ENCODE peak calls at places on chromosomes 12 and 14, in ten cellular contexts. One of them, this sample, is unnamed.

GRCh38 chr14:61621444-61621843 is 73.9 kb upstream of the HIF1A start:
- DNase-seq in activated CD4-positive, alpha-beta T cell treated with anti-CD3 and anti-CD28 coated beads, Interleukin-2, amount 50 U/mL, for 48 hours: peak
- DNase-seq in EL: no peak
- DNase-seq in AG04450: no peak
- DNase-seq in stimulated activated CD8-positive, alpha-beta memory T cell treated with anti-CD3 and anti-CD28 coated beads, Interleukin-7, amount 100 ng/mL, for 4 hours: no peak
- DNase-seq in germinal center: no peak
- DNase-seq in amniotic stem cell: no peak
- DNase-seq in neural progenitor cell: no peak
- DNase-seq in activated naive CD8-positive, alpha-beta T cell treated with anti-CD3 and anti-CD28 coated beads for 36 hours: peak
- DNase-seq in astrocyte of the spinal cord: no peak
- DNase-seq in this sample: no peak

GRCh38 chr12:15756822-15757221 is 32.4 kb downstream of the EPS8 start:
- DNase-seq in astrocyte of the spinal cord: no peak
- DNase-seq in activated CD4-positive, alpha-beta T cell treated with anti-CD3 and anti-CD28 coated beads, Interleukin-2, amount 50 U/mL, for 48 hours: no peak
- DNase-seq in amniotic stem cell: no peak
- DNase-seq in AG04450: no peak
- DNase-seq in stimulated activated CD8-positive, alpha-beta memory T cell treated with anti-CD3 and anti-CD28 coated beads, Interleukin-7, amount 100 ng/mL, for 4 hours: no peak
- DNase-seq in neural progenitor cell: no peak
- DNase-seq in EL: peak
- DNase-seq in activated naive CD8-positive, alpha-beta T cell treated with anti-CD3 and anti-CD28 coated beads for 36 hours: no peak
- DNase-seq in germinal center: no peak
- DNase-seq in this sample: no peak

GRCh38 chr14:74826574-74826973 is 49.4 kb downstream of the PROX2 start:
- DNase-seq in activated CD4-positive, alpha-beta T cell treated with anti-CD3 and anti-CD28 coated beads, Interleukin-2, amount 50 U/mL, for 48 hours: no peak
- DNase-seq in stimulated activated CD8-positive, alpha-beta memory T cell treated with anti-CD3 and anti-CD28 coated beads, Interleukin-7, amount 100 ng/mL, for 4 hours: no peak
- DNase-seq in AG04450: no peak
- DNase-seq in activated naive CD8-positive, alpha-beta T cell treated with anti-CD3 and anti-CD28 coated beads for 36 hours: no peak
- DNase-seq in astrocyte of the spinal cord: no peak
- DNase-seq in amniotic stem cell: no peak
- DNase-seq in germinal center: no peak
- DNase-seq in neural progenitor cell: no peak
- DNase-seq in EL: no peak
- DNase-seq in this sample: no peak

GRCh38 chr14:95877633-95878032 is 1.0 kb downstream of the TUNAR start:
- DNase-seq in astrocyte of the spinal cord: no peak
- DNase-seq in neural progenitor cell: no peak
- DNase-seq in activated naive CD8-positive, alpha-beta T cell treated with anti-CD3 and anti-CD28 coated beads for 36 hours: no peak
- DNase-seq in activated CD4-positive, alpha-beta T cell treated with anti-CD3 and anti-CD28 coated beads, Interleukin-2, amount 50 U/mL, for 48 hours: no peak
- DNase-seq in germinal center: no peak
- DNase-seq in AG04450: no peak
- DNase-seq in amniotic stem cell: no peak
- DNase-seq in EL: no peak
- DNase-seq in stimulated activated CD8-positive, alpha-beta memory T cell treated with anti-CD3 and anti-CD28 coated beads, Interleukin-7, amount 100 ng/mL, for 4 hours: no peak
- DNase-seq in this sample: no peak

GRCh38 chr14:82159624-82160023 is 626.0 kb upstream of the SEL1L start:
- DNase-seq in EL: no peak
- DNase-seq in stimulated activated CD8-positive, alpha-beta memory T cell treated with anti-CD3 and anti-CD28 coated beads, Interleukin-7, amount 100 ng/mL, for 4 hours: no peak
- DNase-seq in activated naive CD8-positive, alpha-beta T cell treated with anti-CD3 and anti-CD28 coated beads for 36 hours: no peak
- DNase-seq in amniotic stem cell: no peak
- DNase-seq in germinal center: no peak
- DNase-seq in neural progenitor cell: no peak
- DNase-seq in astrocyte of the spinal cord: no peak
- DNase-seq in activated CD4-positive, alpha-beta T cell treated with anti-CD3 and anti-CD28 coated beads, Interleukin-2, amount 50 U/mL, for 48 hours: no peak
- DNase-seq in AG04450: no peak
- DNase-seq in this sample: no peak

GRCh38 chr12:107318554-107318803 is 225.1 kb upstream of the CRY1 start:
- DNase-seq in astrocyte of the spinal cord: no peak
- DNase-seq in EL: no peak
- DNase-seq in neural progenitor cell: no peak
- DNase-seq in germinal center: no peak
- DNase-seq in amniotic stem cell: no peak
- DNase-seq in activated naive CD8-positive, alpha-beta T cell treated with anti-CD3 and anti-CD28 coated beads for 36 hours: no peak
- DNase-seq in activated CD4-positive, alpha-beta T cell treated with anti-CD3 and anti-CD28 coated beads, Interleukin-2, amount 50 U/mL, for 48 hours: no peak
- DNase-seq in AG04450: no peak
- DNase-seq in stimulated activated CD8-positive, alpha-beta memory T cell treated with anti-CD3 and anti-CD28 coated beads, Interleukin-7, amount 100 ng/mL, for 4 hours: no peak
- DNase-seq in this sample: no peak

GRCh38 chr12:59929091-59929490 is 333.3 kb downstream of the SLC16A7 start:
- DNase-seq in stimulated activated CD8-positive, alpha-beta memory T cell treated with anti-CD3 and anti-CD28 coated beads, Interleukin-7, amount 100 ng/mL, for 4 hours: no peak
- DNase-seq in activated naive CD8-positive, alpha-beta T cell treated with anti-CD3 and anti-CD28 coated beads for 36 hours: no peak
- DNase-seq in EL: peak
- DNase-seq in AG04450: no peak
- DNase-seq in germinal center: no peak
- DNase-seq in activated CD4-positive, alpha-beta T cell treated with anti-CD3 and anti-CD28 coated beads, Interleukin-2, amount 50 U/mL, for 48 hours: no peak
- DNase-seq in amniotic stem cell: peak
- DNase-seq in astrocyte of the spinal cord: peak
- DNase-seq in neural progenitor cell: no peak
- DNase-seq in this sample: no peak

GRCh38 chr14:74217672-74218448 is 21.4 kb upstream of the VSX2 start:
- DNase-seq in activated CD4-positive, alpha-beta T cell treated with anti-CD3 and anti-CD28 coated beads, Interleukin-2, amount 50 U/mL, for 48 hours: peak
- DNase-seq in activated naive CD8-positive, alpha-beta T cell treated with anti-CD3 and anti-CD28 coated beads for 36 hours: peak
- DNase-seq in amniotic stem cell: no peak
- DNase-seq in germinal center: peak
- DNase-seq in AG04450: peak
- DNase-seq in EL: peak
- DNase-seq in stimulated activated CD8-positive, alpha-beta memory T cell treated with anti-CD3 and anti-CD28 coated beads, Interleukin-7, amount 100 ng/mL, for 4 hours: peak
- DNase-seq in neural progenitor cell: peak
- DNase-seq in astrocyte of the spinal cord: peak
- DNase-seq in this sample: peak

GRCh38 chr12:14773685-14774073 is 29.6 kb downstream of the WBP11 start:
- DNase-seq in amniotic stem cell: no peak
- DNase-seq in astrocyte of the spinal cord: no peak
- DNase-seq in activated naive CD8-positive, alpha-beta T cell treated with anti-CD3 and anti-CD28 coated beads for 36 hours: no peak
- DNase-seq in AG04450: no peak
- DNase-seq in germinal center: no peak
- DNase-seq in neural progenitor cell: peak
- DNase-seq in activated CD4-positive, alpha-beta T cell treated with anti-CD3 and anti-CD28 coated beads, Interleukin-2, amount 50 U/mL, for 48 hours: no peak
- DNase-seq in EL: no peak
- DNase-seq in stimulated activated CD8-positive, alpha-beta memory T cell treated with anti-CD3 and anti-CD28 coated beads, Interleukin-7, amount 100 ng/mL, for 4 hours: no peak
- DNase-seq in this sample: peak

GRCh38 chr12:131711551-131712205 is 788 bp downstream of the SFSWAP start:
- DNase-seq in amniotic stem cell: no peak
- DNase-seq in astrocyte of the spinal cord: no peak
- DNase-seq in activated naive CD8-positive, alpha-beta T cell treated with anti-CD3 and anti-CD28 coated beads for 36 hours: peak
- DNase-seq in stimulated activated CD8-positive, alpha-beta memory T cell treated with anti-CD3 and anti-CD28 coated beads, Interleukin-7, amount 100 ng/mL, for 4 hours: no peak
- DNase-seq in activated CD4-positive, alpha-beta T cell treated with anti-CD3 and anti-CD28 coated beads, Interleukin-2, amount 50 U/mL, for 48 hours: no peak
- DNase-seq in neural progenitor cell: peak
- DNase-seq in EL: peak
- DNase-seq in AG04450: no peak
- DNase-seq in germinal center: no peak
- DNase-seq in this sample: no peak

GRCh38 chr14:79712302-79712950 is 498.9 kb downstream of the DIO2 start:
- DNase-seq in activated CD4-positive, alpha-beta T cell treated with anti-CD3 and anti-CD28 coated beads, Interleukin-2, amount 50 U/mL, for 48 hours: no peak
- DNase-seq in activated naive CD8-positive, alpha-beta T cell treated with anti-CD3 and anti-CD28 coated beads for 36 hours: no peak
- DNase-seq in EL: no peak
- DNase-seq in astrocyte of the spinal cord: peak
- DNase-seq in amniotic stem cell: no peak
- DNase-seq in stimulated activated CD8-positive, alpha-beta memory T cell treated with anti-CD3 and anti-CD28 coated beads, Interleukin-7, amount 100 ng/mL, for 4 hours: no peak
- DNase-seq in germinal center: no peak
- DNase-seq in neural progenitor cell: peak
- DNase-seq in AG04450: no peak
- DNase-seq in this sample: no peak

GRCh38 chr12:123944696-123945095 is 27.9 kb downstream of the CCDC92 start:
- DNase-seq in activated CD4-positive, alpha-beta T cell treated with anti-CD3 and anti-CD28 coated beads, Interleukin-2, amount 50 U/mL, for 48 hours: no peak
- DNase-seq in stimulated activated CD8-positive, alpha-beta memory T cell treated with anti-CD3 and anti-CD28 coated beads, Interleukin-7, amount 100 ng/mL, for 4 hours: no peak
- DNase-seq in EL: no peak
- DNase-seq in activated naive CD8-positive, alpha-beta T cell treated with anti-CD3 and anti-CD28 coated beads for 36 hours: no peak
- DNase-seq in astrocyte of the spinal cord: no peak
- DNase-seq in amniotic stem cell: no peak
- DNase-seq in germinal center: no peak
- DNase-seq in AG04450: no peak
- DNase-seq in neural progenitor cell: no peak
- DNase-seq in this sample: no peak

GRCh38 chr14:101853455-101854018 is 92.0 kb downstream of the PPP2R5C start:
- DNase-seq in activated CD4-positive, alpha-beta T cell treated with anti-CD3 and anti-CD28 coated beads, Interleukin-2, amount 50 U/mL, for 48 hours: no peak
- DNase-seq in neural progenitor cell: peak
- DNase-seq in stimulated activated CD8-positive, alpha-beta memory T cell treated with anti-CD3 and anti-CD28 coated beads, Interleukin-7, amount 100 ng/mL, for 4 hours: no peak
- DNase-seq in amniotic stem cell: no peak
- DNase-seq in germinal center: no peak
- DNase-seq in astrocyte of the spinal cord: no peak
- DNase-seq in AG04450: no peak
- DNase-seq in EL: no peak
- DNase-seq in activated naive CD8-positive, alpha-beta T cell treated with anti-CD3 and anti-CD28 coated beads for 36 hours: no peak
- DNase-seq in this sample: no peak

GRCh38 chr12:82625523-82625922 is 61.2 kb upstream of the TMTC2 start:
- DNase-seq in AG04450: no peak
- DNase-seq in astrocyte of the spinal cord: no peak
- DNase-seq in stimulated activated CD8-positive, alpha-beta memory T cell treated with anti-CD3 and anti-CD28 coated beads, Interleukin-7, amount 100 ng/mL, for 4 hours: no peak
- DNase-seq in activated naive CD8-positive, alpha-beta T cell treated with anti-CD3 and anti-CD28 coated beads for 36 hours: no peak
- DNase-seq in germinal center: no peak
- DNase-seq in amniotic stem cell: no peak
- DNase-seq in activated CD4-positive, alpha-beta T cell treated with anti-CD3 and anti-CD28 coated beads, Interleukin-2, amount 50 U/mL, for 48 hours: no peak
- DNase-seq in neural progenitor cell: peak
- DNase-seq in EL: no peak
- DNase-seq in this sample: no peak

GRCh38 chr12:93322784-93323183 is 54.9 kb upstream of the NUDT4 start:
- DNase-seq in activated naive CD8-positive, alpha-beta T cell treated with anti-CD3 and anti-CD28 coated beads for 36 hours: no peak
- DNase-seq in AG04450: no peak
- DNase-seq in astrocyte of the spinal cord: peak
- DNase-seq in neural progenitor cell: no peak
- DNase-seq in germinal center: no peak
- DNase-seq in amniotic stem cell: no peak
- DNase-seq in stimulated activated CD8-positive, alpha-beta memory T cell treated with anti-CD3 and anti-CD28 coated beads, Interleukin-7, amount 100 ng/mL, for 4 hours: no peak
- DNase-seq in activated CD4-positive, alpha-beta T cell treated with anti-CD3 and anti-CD28 coated beads, Interleukin-2, amount 50 U/mL, for 48 hours: no peak
- DNase-seq in EL: peak
- DNase-seq in this sample: no peak

GRCh38 chr12:117686911-117687377 is 281.8 kb downstream of the KSR2 start:
- DNase-seq in activated CD4-positive, alpha-beta T cell treated with anti-CD3 and anti-CD28 coated beads, Interleukin-2, amount 50 U/mL, for 48 hours: no peak
- DNase-seq in amniotic stem cell: no peak
- DNase-seq in activated naive CD8-positive, alpha-beta T cell treated with anti-CD3 and anti-CD28 coated beads for 36 hours: no peak
- DNase-seq in germinal center: no peak
- DNase-seq in AG04450: no peak
- DNase-seq in neural progenitor cell: no peak
- DNase-seq in astrocyte of the spinal cord: peak
- DNase-seq in stimulated activated CD8-positive, alpha-beta memory T cell treated with anti-CD3 and anti-CD28 coated beads, Interleukin-7, amount 100 ng/mL, for 4 hours: no peak
- DNase-seq in EL: peak
- DNase-seq in this sample: no peak

GRCh38 chr14:50334211-50334610 is 22.1 kb downstream of the DMAC2L start:
- DNase-seq in neural progenitor cell: no peak
- DNase-seq in activated naive CD8-positive, alpha-beta T cell treated with anti-CD3 and anti-CD28 coated beads for 36 hours: no peak
- DNase-seq in stimulated activated CD8-positive, alpha-beta memory T cell treated with anti-CD3 and anti-CD28 coated beads, Interleukin-7, amount 100 ng/mL, for 4 hours: no peak
- DNase-seq in astrocyte of the spinal cord: no peak
- DNase-seq in EL: no peak
- DNase-seq in amniotic stem cell: no peak
- DNase-seq in AG04450: no peak
- DNase-seq in germinal center: no peak
- DNase-seq in activated CD4-positive, alpha-beta T cell treated with anti-CD3 and anti-CD28 coated beads, Interleukin-2, amount 50 U/mL, for 48 hours: no peak
- DNase-seq in this sample: no peak

GRCh38 chr12:44162961-44163360 is 327.1 kb downstream of the TMEM117 start:
- DNase-seq in activated CD4-positive, alpha-beta T cell treated with anti-CD3 and anti-CD28 coated beads, Interleukin-2, amount 50 U/mL, for 48 hours: no peak
- DNase-seq in stimulated activated CD8-positive, alpha-beta memory T cell treated with anti-CD3 and anti-CD28 coated beads, Interleukin-7, amount 100 ng/mL, for 4 hours: no peak
- DNase-seq in amniotic stem cell: no peak
- DNase-seq in AG04450: no peak
- DNase-seq in astrocyte of the spinal cord: no peak
- DNase-seq in activated naive CD8-positive, alpha-beta T cell treated with anti-CD3 and anti-CD28 coated beads for 36 hours: no peak
- DNase-seq in germinal center: no peak
- DNase-seq in EL: no peak
- DNase-seq in neural progenitor cell: no peak
- DNase-seq in this sample: no peak

GRCh38 chr12:10673660-10674384 is at the start of gene STYK1:
- DNase-seq in astrocyte of the spinal cord: peak
- DNase-seq in neural progenitor cell: peak
- DNase-seq in EL: peak
- DNase-seq in activated naive CD8-positive, alpha-beta T cell treated with anti-CD3 and anti-CD28 coated beads for 36 hours: peak
- DNase-seq in activated CD4-positive, alpha-beta T cell treated with anti-CD3 and anti-CD28 coated beads, Interleukin-2, amount 50 U/mL, for 48 hours: peak
- DNase-seq in stimulated activated CD8-positive, alpha-beta memory T cell treated with anti-CD3 and anti-CD28 coated beads, Interleukin-7, amount 100 ng/mL, for 4 hours: peak
- DNase-seq in AG04450: no peak
- DNase-seq in amniotic stem cell: peak
- DNase-seq in germinal center: peak
- DNase-seq in this sample: peak

GRCh38 chr14:52798826-52799225 is 7.4 kb upstream of the GNPNAT1 start:
- DNase-seq in amniotic stem cell: no peak
- DNase-seq in EL: no peak
- DNase-seq in neural progenitor cell: no peak
- DNase-seq in stimulated activated CD8-positive, alpha-beta memory T cell treated with anti-CD3 and anti-CD28 coated beads, Interleukin-7, amount 100 ng/mL, for 4 hours: no peak
- DNase-seq in astrocyte of the spinal cord: no peak
- DNase-seq in activated naive CD8-positive, alpha-beta T cell treated with anti-CD3 and anti-CD28 coated beads for 36 hours: no peak
- DNase-seq in AG04450: no peak
- DNase-seq in germinal center: no peak
- DNase-seq in activated CD4-positive, alpha-beta T cell treated with anti-CD3 and anti-CD28 coated beads, Interleukin-2, amount 50 U/mL, for 48 hours: no peak
- DNase-seq in this sample: no peak

GRCh38 chr12:31317471-31318397 is 8.2 kb downstream of the SINHCAF start:
- DNase-seq in AG04450: no peak
- DNase-seq in astrocyte of the spinal cord: peak
- DNase-seq in germinal center: no peak
- DNase-seq in neural progenitor cell: peak
- DNase-seq in activated naive CD8-positive, alpha-beta T cell treated with anti-CD3 and anti-CD28 coated beads for 36 hours: no peak
- DNase-seq in amniotic stem cell: no peak
- DNase-seq in stimulated activated CD8-positive, alpha-beta memory T cell treated with anti-CD3 and anti-CD28 coated beads, Interleukin-7, amount 100 ng/mL, for 4 hours: no peak
- DNase-seq in activated CD4-positive, alpha-beta T cell treated with anti-CD3 and anti-CD28 coated beads, Interleukin-2, amount 50 U/mL, for 48 hours: no peak
- DNase-seq in EL: peak
- DNase-seq in this sample: peak

GRCh38 chr12:100128509-100128908 is 14.2 kb downstream of the BLTP3B start:
- DNase-seq in germinal center: no peak
- DNase-seq in activated naive CD8-positive, alpha-beta T cell treated with anti-CD3 and anti-CD28 coated beads for 36 hours: no peak
- DNase-seq in activated CD4-positive, alpha-beta T cell treated with anti-CD3 and anti-CD28 coated beads, Interleukin-2, amount 50 U/mL, for 48 hours: no peak
- DNase-seq in astrocyte of the spinal cord: peak
- DNase-seq in amniotic stem cell: no peak
- DNase-seq in AG04450: no peak
- DNase-seq in stimulated activated CD8-positive, alpha-beta memory T cell treated with anti-CD3 and anti-CD28 coated beads, Interleukin-7, amount 100 ng/mL, for 4 hours: no peak
- DNase-seq in neural progenitor cell: peak
- DNase-seq in EL: peak
- DNase-seq in this sample: no peak

GRCh38 chr12:56377310-56377988 is 14.8 kb upstream of the APOF start:
- DNase-seq in activated naive CD8-positive, alpha-beta T cell treated with anti-CD3 and anti-CD28 coated beads for 36 hours: no peak
- DNase-seq in amniotic stem cell: no peak
- DNase-seq in astrocyte of the spinal cord: peak
- DNase-seq in EL: peak
- DNase-seq in AG04450: no peak
- DNase-seq in neural progenitor cell: peak
- DNase-seq in activated CD4-positive, alpha-beta T cell treated with anti-CD3 and anti-CD28 coated beads, Interleukin-2, amount 50 U/mL, for 48 hours: no peak
- DNase-seq in stimulated activated CD8-positive, alpha-beta memory T cell treated with anti-CD3 and anti-CD28 coated beads, Interleukin-7, amount 100 ng/mL, for 4 hours: no peak
- DNase-seq in germinal center: no peak
- DNase-seq in this sample: peak

GRCh38 chr12:2387051-2387834 is 334.5 kb downstream of the CACNA1C start:
- DNase-seq in astrocyte of the spinal cord: no peak
- DNase-seq in EL: peak
- DNase-seq in germinal center: no peak
- DNase-seq in amniotic stem cell: no peak
- DNase-seq in activated CD4-positive, alpha-beta T cell treated with anti-CD3 and anti-CD28 coated beads, Interleukin-2, amount 50 U/mL, for 48 hours: peak
- DNase-seq in neural progenitor cell: no peak
- DNase-seq in AG04450: no peak
- DNase-seq in stimulated activated CD8-positive, alpha-beta memory T cell treated with anti-CD3 and anti-CD28 coated beads, Interleukin-7, amount 100 ng/mL, for 4 hours: no peak
- DNase-seq in activated naive CD8-positive, alpha-beta T cell treated with anti-CD3 and anti-CD28 coated beads for 36 hours: no peak
- DNase-seq in this sample: no peak

GRCh38 chr12:40989785-40990184 is 198.3 kb upstream of the PDZRN4 start:
- DNase-seq in germinal center: no peak
- DNase-seq in astrocyte of the spinal cord: no peak
- DNase-seq in AG04450: no peak
- DNase-seq in amniotic stem cell: no peak
- DNase-seq in stimulated activated CD8-positive, alpha-beta memory T cell treated with anti-CD3 and anti-CD28 coated beads, Interleukin-7, amount 100 ng/mL, for 4 hours: no peak
- DNase-seq in EL: no peak
- DNase-seq in activated CD4-positive, alpha-beta T cell treated with anti-CD3 and anti-CD28 coated beads, Interleukin-2, amount 50 U/mL, for 48 hours: no peak
- DNase-seq in neural progenitor cell: no peak
- DNase-seq in activated naive CD8-positive, alpha-beta T cell treated with anti-CD3 and anti-CD28 coated beads for 36 hours: no peak
- DNase-seq in this sample: no peak

GRCh38 chr12:52809166-52809565 is 4.8 kb downstream of the KRT4 start:
- DNase-seq in amniotic stem cell: no peak
- DNase-seq in neural progenitor cell: no peak
- DNase-seq in AG04450: no peak
- DNase-seq in EL: no peak
- DNase-seq in stimulated activated CD8-positive, alpha-beta memory T cell treated with anti-CD3 and anti-CD28 coated beads, Interleukin-7, amount 100 ng/mL, for 4 hours: no peak
- DNase-seq in astrocyte of the spinal cord: no peak
- DNase-seq in germinal center: no peak
- DNase-seq in activated CD4-positive, alpha-beta T cell treated with anti-CD3 and anti-CD28 coated beads, Interleukin-2, amount 50 U/mL, for 48 hours: no peak
- DNase-seq in activated naive CD8-positive, alpha-beta T cell treated with anti-CD3 and anti-CD28 coated beads for 36 hours: no peak
- DNase-seq in this sample: no peak

GRCh38 chr12:74043343-74043742 is 494.3 kb upstream of the ATXN7L3B start:
- DNase-seq in activated naive CD8-positive, alpha-beta T cell treated with anti-CD3 and anti-CD28 coated beads for 36 hours: no peak
- DNase-seq in AG04450: no peak
- DNase-seq in EL: peak
- DNase-seq in astrocyte of the spinal cord: peak
- DNase-seq in amniotic stem cell: peak
- DNase-seq in germinal center: no peak
- DNase-seq in stimulated activated CD8-positive, alpha-beta memory T cell treated with anti-CD3 and anti-CD28 coated beads, Interleukin-7, amount 100 ng/mL, for 4 hours: no peak
- DNase-seq in activated CD4-positive, alpha-beta T cell treated with anti-CD3 and anti-CD28 coated beads, Interleukin-2, amount 50 U/mL, for 48 hours: no peak
- DNase-seq in neural progenitor cell: no peak
- DNase-seq in this sample: no peak

GRCh38 chr12:76346236-76346635 is 2.0 kb downstream of the BBS10 start:
- DNase-seq in EL: no peak
- DNase-seq in germinal center: no peak
- DNase-seq in neural progenitor cell: no peak
- DNase-seq in amniotic stem cell: no peak
- DNase-seq in activated naive CD8-positive, alpha-beta T cell treated with anti-CD3 and anti-CD28 coated beads for 36 hours: no peak
- DNase-seq in activated CD4-positive, alpha-beta T cell treated with anti-CD3 and anti-CD28 coated beads, Interleukin-2, amount 50 U/mL, for 48 hours: no peak
- DNase-seq in AG04450: no peak
- DNase-seq in stimulated activated CD8-positive, alpha-beta memory T cell treated with anti-CD3 and anti-CD28 coated beads, Interleukin-7, amount 100 ng/mL, for 4 hours: no peak
- DNase-seq in astrocyte of the spinal cord: no peak
- DNase-seq in this sample: no peak